ENCODE peak calls at places on chromosomes 3 and 15, in eight cellular contexts. One of them, this sample, is unnamed.

GRCh38 chr3:107993771-107994170 is 97.1 kb downstream of the CD47 start:
- DNase-seq in AG10803: peak; percentile 77
- DNase-seq in fibroblast of mammary gland: peak; percentile 35
- DNase-seq in pancreas: no peak
- DNase-seq in ovary: no peak
- DNase-seq in kidney: no peak
- DNase-seq in colonic mucosa: no peak
- DNase-seq in psoas muscle: no peak
- DNase-seq in this sample: no peak

GRCh38 chr15:101710806-101711205 is 13.5 kb downstream of the TARS3 start:
- DNase-seq in AG10803: peak; percentile 79
- DNase-seq in fibroblast of mammary gland: no peak
- DNase-seq in pancreas: no peak
- DNase-seq in ovary: no peak
- DNase-seq in kidney: no peak
- DNase-seq in colonic mucosa: no peak
- DNase-seq in psoas muscle: no peak
- DNase-seq in this sample: peak; percentile 64

GRCh38 chr3:183554377-183554776 is 1.1 kb downstream of the KLHL6 start:
- DNase-seq in AG10803: no peak
- DNase-seq in fibroblast of mammary gland: no peak
- DNase-seq in pancreas: no peak
- DNase-seq in ovary: no peak
- DNase-seq in kidney: no peak
- DNase-seq in colonic mucosa: no peak
- DNase-seq in psoas muscle: no peak
- DNase-seq in this sample: no peak

GRCh38 chr15:83164409-83165404 is 42.9 kb downstream of the HDGFL3 start:
- DNase-seq in AG10803: peak; percentile 5
- DNase-seq in fibroblast of mammary gland: peak; percentile 63
- DNase-seq in pancreas: no peak
- DNase-seq in ovary: no peak
- DNase-seq in kidney: no peak
- DNase-seq in colonic mucosa: no peak
- DNase-seq in psoas muscle: no peak
- DNase-seq in this sample: peak; percentile 64

GRCh38 chr3:126858887-126859286 is 124.0 kb upstream of the PLXNA1 start:
- DNase-seq in AG10803: peak; percentile 85
- DNase-seq in fibroblast of mammary gland: peak; percentile 94
- DNase-seq in pancreas: no peak
- DNase-seq in ovary: no peak
- DNase-seq in kidney: no peak
- DNase-seq in colonic mucosa: no peak
- DNase-seq in psoas muscle: no peak
- DNase-seq in this sample: peak; percentile 84

GRCh38 chr3:172074578-172074977 is 35.2 kb downstream of the FNDC3B start:
- DNase-seq in AG10803: peak; percentile 65
- DNase-seq in fibroblast of mammary gland: peak; percentile 52
- DNase-seq in pancreas: no peak
- DNase-seq in ovary: no peak
- DNase-seq in kidney: no peak
- DNase-seq in colonic mucosa: no peak
- DNase-seq in psoas muscle: peak; percentile 64
- DNase-seq in this sample: no peak

GRCh38 chr3:46797486-46797885 is 65.8 kb downstream of the MYL3 start:
- DNase-seq in AG10803: no peak
- DNase-seq in fibroblast of mammary gland: no peak
- DNase-seq in pancreas: no peak
- DNase-seq in ovary: no peak
- DNase-seq in kidney: no peak
- DNase-seq in colonic mucosa: no peak
- DNase-seq in psoas muscle: no peak
- DNase-seq in this sample: no peak

GRCh38 chr15:58980351-58980939 is 7.0 kb upstream of the RNF111 start:
- DNase-seq in AG10803: peak; percentile 49
- DNase-seq in fibroblast of mammary gland: peak; percentile 64
- DNase-seq in pancreas: no peak
- DNase-seq in ovary: no peak
- DNase-seq in kidney: no peak
- DNase-seq in colonic mucosa: no peak
- DNase-seq in psoas muscle: no peak
- DNase-seq in this sample: no peak

GRCh38 chr3:80734955-80735354 is 967.2 kb upstream of the ROBO1 start:
- DNase-seq in AG10803: no peak
- DNase-seq in fibroblast of mammary gland: no peak
- DNase-seq in pancreas: no peak
- DNase-seq in ovary: no peak
- DNase-seq in kidney: no peak
- DNase-seq in colonic mucosa: no peak
- DNase-seq in psoas muscle: no peak
- DNase-seq in this sample: no peak

DNA sequence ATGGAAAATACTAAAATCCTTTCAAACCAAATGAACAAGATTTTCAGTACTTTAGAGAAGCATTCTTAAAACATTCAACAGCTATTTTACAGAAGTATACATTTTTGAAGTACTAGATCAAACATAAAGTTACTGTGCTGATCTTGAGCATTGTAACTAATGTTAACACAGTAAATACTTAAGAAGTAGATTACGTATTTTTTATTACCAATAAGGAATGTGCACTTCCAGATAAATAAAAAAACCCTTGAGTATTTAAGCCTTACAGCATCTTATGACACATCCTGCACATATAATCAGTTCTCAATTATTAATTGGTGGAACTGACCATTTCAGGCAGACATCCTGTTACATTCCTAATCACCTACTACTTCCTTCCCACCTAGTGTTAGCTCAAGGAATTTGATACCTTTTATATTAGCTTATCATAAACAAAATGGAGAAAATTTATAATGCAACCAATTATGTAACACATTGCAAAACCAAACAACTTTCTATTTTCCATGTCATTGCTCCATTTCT is 32.8 kb downstream of the COPS2 start:
- DNase-seq in AG10803: no peak
- DNase-seq in fibroblast of mammary gland: no peak
- DNase-seq in pancreas: no peak
- DNase-seq in ovary: no peak
- DNase-seq in kidney: no peak
- DNase-seq in colonic mucosa: no peak
- DNase-seq in psoas muscle: no peak
- DNase-seq in this sample: no peak
- H3K4me3 ChIP-seq in AG10803: no peak overlapping the region
- H3K4me3 ChIP-seq in fibroblast of mammary gland: no peak overlapping the region
- H3K4me3 ChIP-seq in pancreas: no peak overlapping the region
- H3K4me3 ChIP-seq in ovary: no peak overlapping the region
- H3K4me3 ChIP-seq in kidney: no peak overlapping the region
- H3K4me3 ChIP-seq in colonic mucosa: no peak overlapping the region
- H3K4me3 ChIP-seq in psoas muscle: no peak overlapping the region
- H3K4me3 ChIP-seq in this sample: no peak overlapping the region

GRCh38 chr15:55990516-55990915 is 2.9 kb downstream of the NEDD4 start:
- DNase-seq in AG10803: no peak
- DNase-seq in fibroblast of mammary gland: no peak
- DNase-seq in pancreas: no peak
- DNase-seq in ovary: no peak
- DNase-seq in kidney: no peak
- DNase-seq in colonic mucosa: no peak
- DNase-seq in psoas muscle: no peak
- DNase-seq in this sample: no peak

GRCh38 chr15:55992769-55993110 is 672 bp downstream of the NEDD4 start:
- DNase-seq in AG10803: no peak
- DNase-seq in fibroblast of mammary gland: no peak
- DNase-seq in pancreas: no peak
- DNase-seq in ovary: no peak
- DNase-seq in kidney: no peak
- DNase-seq in colonic mucosa: no peak
- DNase-seq in psoas muscle: no peak
- DNase-seq in this sample: no peak

GRCh38 chr15:55990071-55990470 is 3.3 kb downstream of the NEDD4 start:
- DNase-seq in AG10803: no peak
- DNase-seq in fibroblast of mammary gland: no peak
- DNase-seq in pancreas: no peak
- DNase-seq in ovary: no peak
- DNase-seq in kidney: no peak
- DNase-seq in colonic mucosa: no peak
- DNase-seq in psoas muscle: no peak
- DNase-seq in this sample: no peak

GRCh38 chr15:55991841-55992768 is 1.3 kb downstream of the NEDD4 start:
- DNase-seq in AG10803: no peak
- DNase-seq in fibroblast of mammary gland: peak; percentile 11
- DNase-seq in pancreas: no peak
- DNase-seq in ovary: no peak
- DNase-seq in kidney: no peak
- DNase-seq in colonic mucosa: no peak
- DNase-seq in psoas muscle: no peak
- DNase-seq in this sample: no peak

DNA sequence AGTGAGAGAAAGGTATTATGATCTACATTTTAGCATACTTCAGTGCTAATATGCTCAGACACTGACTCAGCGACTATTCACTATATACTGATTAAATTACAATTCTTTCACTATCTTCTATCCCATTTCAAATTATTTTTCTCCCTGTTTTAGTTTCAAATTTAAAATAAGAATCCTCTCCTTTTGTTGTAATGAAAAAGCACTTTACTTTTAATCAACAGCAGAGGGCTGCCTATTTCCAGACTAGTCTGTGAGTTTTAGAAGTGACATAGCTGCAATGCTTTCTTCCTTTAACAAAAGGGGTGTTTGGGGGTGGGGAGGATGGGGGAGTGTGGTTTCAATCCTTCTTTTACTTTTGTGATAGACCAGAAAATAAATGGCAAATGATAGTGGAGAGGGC is 2.4 kb downstream of the NEDD4 start:
- DNase-seq in AG10803: no peak
- DNase-seq in fibroblast of mammary gland: no peak
- DNase-seq in pancreas: no peak
- DNase-seq in ovary: no peak
- DNase-seq in kidney: no peak
- DNase-seq in colonic mucosa: no peak
- DNase-seq in psoas muscle: no peak
- DNase-seq in this sample: no peak
- TF ChIP-seq CTCF in AG10803: no peak
- TF ChIP-seq CTCF in fibroblast of mammary gland: no peak
- TF ChIP-seq CTCF in pancreas: no peak
- TF ChIP-seq CTCF in ovary: no peak
- TF ChIP-seq CTCF in kidney: no peak
- TF ChIP-seq CTCF in colonic mucosa: no peak
- TF ChIP-seq CTCF in psoas muscle: no peak
- TF ChIP-seq CTCF in this sample: no peak

DNA sequence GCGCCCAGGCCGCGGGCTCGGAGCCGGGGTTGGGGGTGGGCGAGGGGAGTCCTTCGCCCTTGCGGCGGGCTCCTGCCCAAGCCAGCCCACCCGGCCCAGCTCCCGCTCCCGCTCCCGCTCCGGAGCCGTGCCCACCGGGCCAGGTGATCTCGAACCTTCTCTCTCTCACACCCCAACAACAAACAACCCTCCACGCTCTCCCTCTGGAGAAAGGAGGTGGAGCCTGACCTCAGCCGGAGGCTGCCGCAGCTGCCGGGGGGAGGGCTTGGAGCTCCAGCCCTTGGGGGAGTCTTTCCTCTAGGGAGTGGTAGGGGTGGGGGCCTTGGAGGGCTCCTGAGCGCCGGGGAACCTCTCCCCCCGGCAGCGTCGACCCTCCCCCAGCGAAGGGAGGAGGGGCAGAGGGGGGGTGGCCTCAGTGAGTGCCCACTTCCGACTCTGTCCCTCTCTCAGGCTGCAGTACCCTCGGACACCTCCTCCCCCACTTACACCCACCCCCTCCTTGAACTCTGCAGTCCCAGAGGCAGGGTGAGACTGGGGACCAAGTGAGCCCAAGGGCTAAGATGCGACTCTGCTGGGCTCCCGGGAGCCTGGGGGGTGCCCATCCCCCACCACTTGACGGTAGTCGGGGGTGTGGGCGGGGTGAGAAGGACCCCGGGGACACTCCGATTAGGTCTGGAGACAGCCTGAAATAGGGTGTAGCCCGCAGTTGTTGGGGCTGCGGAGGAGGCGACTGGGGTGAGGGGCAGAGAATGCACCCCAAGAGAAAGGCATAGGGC is 4.4 kb upstream of the BAHD1 start:
- DNase-seq in AG10803: no peak
- DNase-seq in fibroblast of mammary gland: no peak
- DNase-seq in pancreas: peak; percentile 67
- DNase-seq in ovary: peak; percentile 74
- DNase-seq in kidney: no peak
- DNase-seq in colonic mucosa: peak; percentile 78
- DNase-seq in psoas muscle: peak; percentile 53
- DNase-seq in this sample: no peak
- H3K4me3 ChIP-seq in AG10803: peak overlapping the region; percentile 49
- H3K4me3 ChIP-seq in fibroblast of mammary gland: peak overlapping the region; percentile 24
- H3K4me3 ChIP-seq in pancreas: peak overlapping the region; percentile 21
- H3K4me3 ChIP-seq in ovary: peak overlapping the region; percentile 36
- H3K4me3 ChIP-seq in kidney: peak overlapping the region; percentile 43
- H3K4me3 ChIP-seq in colonic mucosa: peak overlapping the region; percentile 29
- H3K4me3 ChIP-seq in psoas muscle: peak overlapping the region; percentile 60
- H3K4me3 ChIP-seq in this sample: peak overlapping the region; percentile 41

DNA sequence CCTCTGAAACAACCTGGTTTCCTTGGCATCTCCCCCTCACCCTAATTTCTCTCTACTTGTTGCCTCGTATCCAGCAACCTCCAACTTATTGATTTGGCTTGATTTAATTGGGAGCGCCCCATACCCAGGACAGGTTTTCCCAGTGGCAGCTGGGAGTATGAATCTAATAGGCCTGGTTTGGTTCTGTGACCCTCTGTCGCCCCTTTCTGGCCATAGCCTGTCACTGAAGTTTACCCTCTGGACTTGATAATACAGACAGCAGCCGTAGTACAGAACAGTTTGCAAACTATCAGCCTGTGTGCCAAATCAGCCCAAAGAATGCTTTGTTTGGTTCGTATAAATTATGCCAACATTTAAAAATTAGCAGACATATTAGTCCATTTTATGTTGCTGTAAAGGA is 525.1 kb upstream of the GOLIM4 start:
- DNase-seq in AG10803: no peak
- DNase-seq in fibroblast of mammary gland: peak; percentile 8
- DNase-seq in pancreas: peak; percentile 26
- DNase-seq in ovary: no peak
- DNase-seq in kidney: no peak
- DNase-seq in colonic mucosa: peak; percentile 21
- DNase-seq in psoas muscle: no peak
- DNase-seq in this sample: no peak
- TF ChIP-seq CTCF in AG10803: peak; percentile 31
- TF ChIP-seq CTCF in fibroblast of mammary gland: peak; percentile 36
- TF ChIP-seq CTCF in pancreas: peak; percentile 23
- TF ChIP-seq CTCF in ovary: no peak
- TF ChIP-seq CTCF in kidney: peak; percentile 32
- TF ChIP-seq CTCF in colonic mucosa: no peak
- TF ChIP-seq CTCF in psoas muscle: no peak
- TF ChIP-seq CTCF in this sample: peak; percentile 10

GRCh38 chr3:191019855-191020254 is 157.4 kb upstream of the GMNC start:
- DNase-seq in AG10803: no peak
- DNase-seq in fibroblast of mammary gland: no peak
- DNase-seq in pancreas: no peak
- DNase-seq in ovary: no peak
- DNase-seq in kidney: no peak
- DNase-seq in colonic mucosa: no peak
- DNase-seq in psoas muscle: no peak
- DNase-seq in this sample: no peak
- H3K4me3 ChIP-seq in AG10803: no peak overlapping the region
- H3K4me3 ChIP-seq in fibroblast of mammary gland: no peak overlapping the region
- H3K4me3 ChIP-seq in pancreas: no peak overlapping the region
- H3K4me3 ChIP-seq in ovary: no peak overlapping the region
- H3K4me3 ChIP-seq in kidney: no peak overlapping the region
- H3K4me3 ChIP-seq in colonic mucosa: no peak overlapping the region
- H3K4me3 ChIP-seq in psoas muscle: no peak overlapping the region
- H3K4me3 ChIP-seq in this sample: no peak overlapping the region

This sample was measured in foreskin fibroblast.